ENCODE peak calls at places on chromosomes 6 and 20, in four cellular contexts. One of them, this sample, is unnamed.

GRCh38 chr6:28884423-28885148 is 39.2 kb downstream of the TRIM27 start:
- DNase-seq in K562: no peak
- DNase-seq in GM12878: no peak
- DNase-seq in HepG2: peak
- DNase-seq in this sample: no peak

GRCh38 chr20:38547288-38547825 is 33.6 kb upstream of the ADIG start:
- DNase-seq in K562: no peak
- DNase-seq in GM12878: no peak
- DNase-seq in HepG2: no peak
- DNase-seq in this sample: no peak

GRCh38 chr6:170130771-170131241 is 160.1 kb downstream of the DLL1 start:
- DNase-seq in K562: no peak
- DNase-seq in GM12878: no peak
- DNase-seq in HepG2: no peak
- DNase-seq in this sample: no peak

GRCh38 chr6:152863618-152864326 is 113.2 kb downstream of the VIP start:
- DNase-seq in K562: peak
- DNase-seq in GM12878: peak
- DNase-seq in HepG2: peak
- DNase-seq in this sample: peak

GRCh38 chr6:54602591-54602990 is 244.0 kb upstream of the FAM83B start:
- DNase-seq in K562: no peak
- DNase-seq in GM12878: no peak
- DNase-seq in HepG2: no peak
- DNase-seq in this sample: no peak

GRCh38 chr6:118403036-118403435 is 145.1 kb upstream of the PLN start:
- DNase-seq in K562: no peak
- DNase-seq in GM12878: no peak
- DNase-seq in HepG2: no peak
- DNase-seq in this sample: no peak

GRCh38 chr20:47980336-47981177 is 195.3 kb upstream of the SULF2 start:
- DNase-seq in K562: no peak
- DNase-seq in GM12878: no peak
- DNase-seq in HepG2: no peak
- DNase-seq in this sample: no peak

GRCh38 chr6:25413506-25413905 is 134.3 kb downstream of the CARMIL1 start:
- DNase-seq in K562: no peak
- DNase-seq in GM12878: no peak
- DNase-seq in HepG2: no peak
- DNase-seq in this sample: no peak

GRCh38 chr6:24910331-24910849 is 25.4 kb downstream of the RIPOR2 start:
- DNase-seq in K562: no peak
- DNase-seq in GM12878: no peak
- DNase-seq in HepG2: no peak
- DNase-seq in this sample: no peak

GRCh38 chr6:119077643-119078448 is 618 bp downstream of the FAM184A start:
- DNase-seq in K562: peak
- DNase-seq in GM12878: no peak
- DNase-seq in HepG2: peak
- DNase-seq in this sample: peak

GRCh38 chr6:54236984-54237383 is 71.3 kb upstream of the TINAG start:
- DNase-seq in K562: no peak
- DNase-seq in GM12878: no peak
- DNase-seq in HepG2: no peak
- DNase-seq in this sample: no peak

GRCh38 chr20:12179692-12180091 is 262.0 kb downstream of the BTBD3 start:
- DNase-seq in K562: no peak
- DNase-seq in GM12878: no peak
- DNase-seq in HepG2: no peak
- DNase-seq in this sample: no peak

GRCh38 chr6:34044945-34045595 is 100.8 kb downstream of the GRM4 start:
- DNase-seq in K562: no peak
- DNase-seq in GM12878: peak
- DNase-seq in HepG2: no peak
- DNase-seq in this sample: no peak

GRCh38 chr6:151121900-151122299 is 117.9 kb upstream of the AKAP12 start:
- DNase-seq in K562: no peak
- DNase-seq in GM12878: no peak
- DNase-seq in HepG2: no peak
- DNase-seq in this sample: no peak

GRCh38 chr20:40651121-40651520 is 37.9 kb downstream of the MAFB start:
- DNase-seq in K562: no peak
- DNase-seq in GM12878: no peak
- DNase-seq in HepG2: no peak
- DNase-seq in this sample: no peak

GRCh38 chr20:46557231-46557956 is 6.9 kb upstream of the OCSTAMP start:
- DNase-seq in K562: no peak
- DNase-seq in GM12878: no peak
- DNase-seq in HepG2: no peak
- DNase-seq in this sample: no peak

GRCh38 chr6:40440083-40440482 is 147.1 kb downstream of the LRFN2 start:
- DNase-seq in K562: no peak
- DNase-seq in GM12878: no peak
- DNase-seq in HepG2: no peak
- DNase-seq in this sample: no peak

GRCh38 chr6:163835772-163836171 is 421.3 kb downstream of the QKI start:
- DNase-seq in K562: no peak
- DNase-seq in GM12878: no peak
- DNase-seq in HepG2: no peak
- DNase-seq in this sample: no peak

GRCh38 chr20:33418033-33418432 is 16.7 kb upstream of the CDK5RAP1 start:
- DNase-seq in K562: no peak
- DNase-seq in GM12878: no peak
- DNase-seq in HepG2: no peak
- DNase-seq in this sample: no peak

GRCh38 chr6:54621285-54621684 is 225.3 kb upstream of the FAM83B start:
- DNase-seq in K562: no peak
- DNase-seq in GM12878: no peak
- DNase-seq in HepG2: no peak
- DNase-seq in this sample: no peak

GRCh38 chr20:62066983-62067433 is 1.3 kb upstream of the TAF4 start:
- DNase-seq in K562: peak
- DNase-seq in GM12878: peak
- DNase-seq in HepG2: peak
- DNase-seq in this sample: no peak

GRCh38 chr6:45625191-45625664 is 247.5 kb upstream of the SUPT3H start:
- DNase-seq in K562: no peak
- DNase-seq in GM12878: no peak
- DNase-seq in HepG2: no peak
- DNase-seq in this sample: no peak

GRCh38 chr20:3247638-3248037 is 8.6 kb upstream of the SLC4A11 start:
- DNase-seq in K562: no peak
- DNase-seq in GM12878: no peak
- DNase-seq in HepG2: no peak
- DNase-seq in this sample: no peak

GRCh38 chr20:36490191-36490590 is 51.1 kb upstream of the MYL9 start:
- DNase-seq in K562: no peak
- DNase-seq in GM12878: no peak
- DNase-seq in HepG2: no peak
- DNase-seq in this sample: no peak

GRCh38 chr20:33796907-33797544 is 14.1 kb upstream of the CHMP4B start:
- DNase-seq in K562: no peak
- DNase-seq in GM12878: no peak
- DNase-seq in HepG2: peak
- DNase-seq in this sample: no peak

GRCh38 chr6:22108199-22108598 is 188.6 kb downstream of the PRL start:
- DNase-seq in K562: no peak
- DNase-seq in GM12878: no peak
- DNase-seq in HepG2: no peak
- DNase-seq in this sample: no peak

GRCh38 chr6:30101939-30102700 is 10.8 kb downstream of the TRIM31 start:
- DNase-seq in K562: peak
- DNase-seq in GM12878: no peak
- DNase-seq in HepG2: peak
- DNase-seq in this sample: peak

GRCh38 chr6:137266032-137266586 is 46.9 kb upstream of the IFNGR1 start:
- DNase-seq in K562: no peak
- DNase-seq in GM12878: no peak
- DNase-seq in HepG2: no peak
- DNase-seq in this sample: no peak

GRCh38 chr6:112218563-112218962 is 35.8 kb downstream of the LAMA4 start:
- DNase-seq in K562: no peak
- DNase-seq in GM12878: no peak
- DNase-seq in HepG2: no peak
- DNase-seq in this sample: no peak
- TF ChIP-seq TARDBP in K562: no peak
- TF ChIP-seq TARDBP in GM12878: no peak
- TF ChIP-seq TARDBP in HepG2: no peak
- TF ChIP-seq TARDBP in this sample: no peak

GRCh38 chr6:2900221-2900807 is 2.8 kb downstream of the SERPINB9 start:
- DNase-seq in K562: no peak
- DNase-seq in GM12878: no peak
- DNase-seq in HepG2: no peak
- DNase-seq in this sample: no peak
- TF ChIP-seq TARDBP in K562: no peak
- TF ChIP-seq TARDBP in GM12878: no peak
- TF ChIP-seq TARDBP in HepG2: no peak
- TF ChIP-seq TARDBP in this sample: no peak

DNA sequence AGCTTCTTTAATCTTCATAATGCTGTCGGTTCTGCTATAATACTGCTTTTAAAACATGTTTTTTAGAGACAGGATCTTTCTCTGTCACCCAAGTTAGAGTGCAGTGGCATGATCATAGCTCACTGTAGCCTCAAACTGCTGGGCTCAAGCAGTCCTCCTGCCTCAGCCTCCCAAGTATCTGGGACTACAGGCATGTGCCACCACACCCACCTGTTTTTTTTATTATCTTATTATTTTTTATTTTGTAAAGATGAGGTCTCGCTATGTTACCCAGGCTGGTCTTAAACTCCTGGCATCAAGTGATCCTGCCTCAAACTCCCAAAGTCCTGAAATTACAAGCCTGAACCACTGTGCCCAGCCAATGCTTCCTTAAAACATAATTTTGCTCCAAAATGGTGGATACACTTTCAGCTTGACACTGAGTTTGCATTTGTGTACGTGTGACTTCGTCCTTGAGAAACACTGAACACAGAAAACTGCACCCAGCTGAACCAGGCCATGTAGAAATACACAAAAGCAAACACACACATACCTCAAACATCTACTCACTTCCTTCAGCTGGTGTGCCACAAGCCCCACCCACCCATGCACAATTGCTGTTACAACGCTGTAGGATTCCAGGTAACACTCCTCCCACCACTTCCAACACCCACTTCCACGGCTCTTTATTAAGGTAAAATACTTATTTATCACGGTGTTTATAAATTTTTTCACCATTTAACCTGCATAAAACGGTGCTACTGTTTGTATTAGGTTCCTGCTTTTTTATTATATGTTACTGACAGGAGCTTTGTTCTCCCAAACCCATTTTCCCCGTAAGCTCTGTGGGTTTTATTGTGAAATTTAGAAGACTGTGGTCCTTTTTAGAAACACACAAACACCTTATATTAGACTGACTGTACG is 109.1 kb downstream of the TSHZ2 start:
- DNase-seq in K562: no peak
- DNase-seq in GM12878: no peak
- DNase-seq in HepG2: peak
- DNase-seq in this sample: peak
- TF ChIP-seq TARDBP in K562: no peak
- TF ChIP-seq TARDBP in GM12878: no peak
- TF ChIP-seq TARDBP in HepG2: peak
- TF ChIP-seq TARDBP in this sample: no peak

DNA sequence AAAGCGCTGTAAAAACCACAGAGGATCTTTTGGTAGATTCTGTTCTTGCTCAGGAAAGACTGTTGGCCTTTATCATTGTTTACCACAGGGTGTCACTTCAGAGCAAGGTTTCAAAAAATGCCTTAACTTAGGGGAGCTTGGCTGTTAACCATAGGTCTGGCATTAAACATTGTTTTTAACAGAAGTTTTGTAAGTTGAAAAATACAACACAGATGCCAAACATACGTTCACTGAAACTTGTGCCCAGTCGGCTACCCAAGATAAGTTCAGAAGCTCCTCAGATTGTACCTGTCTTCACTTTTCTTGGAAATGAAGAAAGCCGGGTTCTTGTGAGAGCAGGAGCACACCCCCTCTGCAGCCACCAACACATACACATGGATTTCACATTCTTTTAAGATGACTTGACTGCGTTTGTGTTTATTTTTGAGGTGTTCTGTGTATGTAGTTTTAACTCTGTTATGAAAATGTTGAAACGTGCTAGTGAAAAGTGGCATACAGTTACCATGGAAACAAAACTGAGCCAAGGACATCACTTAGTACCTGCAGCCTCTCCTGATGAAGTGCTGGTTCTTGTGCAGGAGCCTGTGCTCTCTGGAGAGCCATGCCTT is 64.9 kb downstream of the SYCP2L start:
- DNase-seq in K562: no peak
- DNase-seq in GM12878: no peak
- DNase-seq in HepG2: peak
- DNase-seq in this sample: peak
- TF ChIP-seq TARDBP in K562: no peak
- TF ChIP-seq TARDBP in GM12878: no peak
- TF ChIP-seq TARDBP in HepG2: no peak
- TF ChIP-seq TARDBP in this sample: no peak

DNA sequence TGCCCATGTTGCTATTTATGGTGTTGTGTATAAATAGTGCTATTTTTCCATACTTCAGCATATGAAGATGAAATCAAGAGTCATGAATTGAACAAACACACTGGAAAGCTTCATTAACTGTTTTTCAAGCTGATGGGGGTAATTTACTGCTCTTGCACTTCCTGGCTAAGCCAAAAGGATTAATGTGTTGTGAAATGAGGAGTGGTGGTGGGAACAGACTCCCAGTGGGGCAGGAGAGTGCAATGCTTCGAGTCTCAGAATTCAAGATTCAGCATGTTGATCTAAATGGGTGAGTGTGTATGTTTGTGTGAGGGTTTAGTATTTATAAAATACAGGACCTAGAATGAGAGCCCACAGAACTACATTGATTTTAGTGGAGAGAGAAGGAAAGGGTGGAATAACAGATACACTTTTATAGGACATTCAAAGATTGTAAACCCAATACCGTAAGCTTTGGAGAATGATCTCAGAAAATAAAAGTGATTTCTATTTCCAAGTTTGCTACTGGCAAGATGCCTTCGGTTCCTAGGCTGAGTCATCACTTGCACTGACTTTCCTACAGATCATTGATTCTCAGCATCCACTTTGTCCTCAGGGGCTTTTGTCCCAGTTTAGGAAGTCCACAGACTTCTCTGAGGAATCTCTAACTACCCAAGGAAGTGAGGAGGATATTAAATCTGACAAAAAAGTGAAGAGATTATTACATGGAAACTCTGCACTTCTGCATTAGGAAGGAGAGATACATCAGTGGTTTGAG is 303.6 kb downstream of the TRDN start:
- DNase-seq in K562: no peak
- DNase-seq in GM12878: no peak
- DNase-seq in HepG2: no peak
- DNase-seq in this sample: no peak
- TF ChIP-seq TARDBP in K562: no peak
- TF ChIP-seq TARDBP in GM12878: no peak
- TF ChIP-seq TARDBP in HepG2: no peak
- TF ChIP-seq TARDBP in this sample: no peak

This sample was measured in HEK293T.